ENCODE peak calls at places on chromosomes 16 and 17, in six cellular contexts. D is GM12891, A is ovary, G is A549, H is lower leg skin, L is endothelial cell of umbilical vein. W is an unnamed sample.

GRCh38 chr17:29836643-29837042 is 93.4 kb downstream of the SSH2 start:
- DNase-seq in D (no peak), A (no peak), G (no peak), H (no peak), L (no peak), W (no peak)

GRCh38 chr17:50177983-50178834 is 12.4 kb downstream of the SGCA start:
- DNase-seq in D (peak; percentile 68), A (peak; percentile 84), G (peak; percentile 98), H (no peak), L (peak; percentile 84), W (peak; percentile 50)

GRCh38 chr17:50684612-50685333 is 22.9 kb downstream of the ANKRD40 start:
- DNase-seq in D (no peak), A (no peak), G (peak; percentile 82), H (no peak), L (no peak), W (no peak)

GRCh38 chr16:8935989-8936388 is 27.7 kb downstream of the USP7 start:
- DNase-seq in D (no peak), A (no peak), G (peak; percentile 33), H (no peak), L (no peak), W (peak; percentile 29)

GRCh38 chr17:82320140-82320840 is 2.9 kb upstream of the CD7 start:
- DNase-seq in D (no peak), A (no peak), G (no peak), H (no peak), L (no peak), W (no peak)

GRCh38 chr16:28192811-28193529 is 18.8 kb downstream of the XPO6 start:
- DNase-seq in D (peak; percentile 35), A (no peak), G (no peak), H (peak; percentile 76), L (no peak), W (peak; percentile 25)

GRCh38 chr17:63988741-63989621 is 9.2 kb upstream of the PRR29 start:
- DNase-seq in D (no peak), A (no peak), G (no peak), H (no peak), L (no peak), W (no peak)

GRCh38 chr16:76081936-76082335 is 195.3 kb upstream of the CNTNAP4 start:
- DNase-seq in D (no peak), A (no peak), G (no peak), H (no peak), L (no peak), W (no peak)

GRCh38 chr17:30380106-30380420 is 1.3 kb downstream of the CPD start:
- DNase-seq in D (no peak), A (no peak), G (no peak), H (no peak), L (peak; percentile 15), W (peak; percentile 51)

GRCh38 chr17:55763856-55764255 is 13.0 kb downstream of the PCTP start:
- DNase-seq in D (no peak), A (no peak), G (no peak), H (no peak), L (peak; percentile 71), W (no peak)

GRCh38 chr17:73387746-73388577 is 76.2 kb upstream of the CDC42EP4 start:
- DNase-seq in D (no peak), A (no peak), G (no peak), H (no peak), L (no peak), W (no peak)

GRCh38 chr17:81641825-81642489 is 5.0 kb downstream of the TSPAN10 start:
- DNase-seq in D (no peak), A (no peak), G (peak; percentile 50), H (no peak), L (no peak), W (peak; percentile 28)

GRCh38 chr16:89581861-89582563 is 6.5 kb downstream of the CPNE7 start:
- DNase-seq in D (no peak), A (no peak), G (peak; percentile 43), H (no peak), L (peak; percentile 78), W (no peak)

GRCh38 chr16:9113707-9114106 is 22.3 kb downstream of the HAPSTR1 start:
- DNase-seq in D (no peak), A (no peak), G (no peak), H (no peak), L (no peak), W (no peak)

GRCh38 chr17:31095239-31096105 is 695 bp downstream of the NF1 start:
- DNase-seq in D (peak; percentile 17), A (peak; percentile 77), G (peak; percentile 77), H (peak; percentile 90), L (peak; percentile 47), W (peak; percentile 50)

GRCh38 chr16:68798398-68798797 is 44.9 kb upstream of the TANGO6 start:
- DNase-seq in D (no peak), A (no peak), G (no peak), H (no peak), L (no peak), W (no peak)

GRCh38 chr17:34299918-34300600 is 14.5 kb downstream of the CCL11 start:
- DNase-seq in D (no peak), A (no peak), G (no peak), H (peak; percentile 20), L (peak; percentile 14), W (no peak)

GRCh38 chr17:44599298-44600175 is 42.3 kb downstream of the FZD2 start:
- DNase-seq in D (no peak), A (peak; percentile 94), G (peak; percentile 93), H (no peak), L (peak; percentile 96), W (no peak)

GRCh38 chr17:14301761-14302401 is 1.0 kb downstream of the HS3ST3B1 start:
- DNase-seq in D (no peak), A (peak; percentile 56), G (peak; percentile 29), H (peak; percentile 90), L (peak; percentile 10), W (peak; percentile 39)

GRCh38 chr17:33377837-33378236 is 84.7 kb upstream of the ASIC2 start:
- DNase-seq in D (no peak), A (no peak), G (no peak), H (no peak), L (no peak), W (no peak)

GRCh38 chr16:87834668-87835473 is 34.4 kb downstream of the SLC7A5 start:
- DNase-seq in D (no peak), A (no peak), G (peak; percentile 81), H (no peak), L (no peak), W (peak; percentile 64)

GRCh38 chr17:35766903-35767510 is 6.3 kb downstream of the C17orf50 start:
- DNase-seq in D (no peak), A (no peak), G (peak; percentile 58), H (no peak), L (peak; percentile 60), W (no peak)

GRCh38 chr16:56990407-56991286 is 1.3 kb downstream of the NLRC5 start:
- DNase-seq in D (no peak), A (no peak), G (no peak), H (peak; percentile 56), L (no peak), W (no peak)

GRCh38 chr16:84976644-84977400 is 34.5 kb downstream of the ZDHHC7 start:
- DNase-seq in D (no peak), A (no peak), G (no peak), H (no peak), L (peak; percentile 74), W (no peak)

GRCh38 chr16:61900482-61900881 is 135.8 kb downstream of the CDH8 start:
- DNase-seq in D (no peak), A (no peak), G (peak; percentile 1), H (no peak), L (no peak), W (no peak)

GRCh38 chr16:31187808-31188189 is 7.9 kb downstream of the FUS start:
- DNase-seq in D (no peak), A (no peak), G (no peak), H (no peak), L (no peak), W (no peak)

DNA sequence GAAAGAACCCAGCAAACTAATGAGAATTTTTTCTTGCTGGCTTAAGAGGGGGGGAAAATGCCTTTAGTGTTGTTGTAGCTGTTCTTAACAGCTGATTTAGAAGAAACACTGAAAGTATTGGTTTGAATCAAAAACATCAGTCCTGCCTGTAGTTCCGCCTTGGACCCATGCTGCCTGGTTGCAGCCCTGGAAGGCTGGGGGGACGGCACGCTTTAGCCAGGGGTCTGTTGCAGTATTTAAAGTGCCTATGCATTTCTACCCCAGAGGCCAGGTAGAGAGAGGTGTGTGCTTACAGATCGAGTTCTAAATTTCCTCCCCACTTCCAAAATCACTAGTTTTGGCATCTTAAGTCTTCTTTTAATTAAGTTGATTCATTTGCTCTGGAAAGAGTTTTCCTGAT is 201.9 kb downstream of the CCDC182 start:
- DNase-seq in D (no peak), A (no peak), G (no peak), H (no peak), L (no peak), W (no peak)
- TF ChIP-seq POLR2A in D (no peak), A (no peak), G (no peak), H (no peak), L (no peak), W (no peak)

DNA sequence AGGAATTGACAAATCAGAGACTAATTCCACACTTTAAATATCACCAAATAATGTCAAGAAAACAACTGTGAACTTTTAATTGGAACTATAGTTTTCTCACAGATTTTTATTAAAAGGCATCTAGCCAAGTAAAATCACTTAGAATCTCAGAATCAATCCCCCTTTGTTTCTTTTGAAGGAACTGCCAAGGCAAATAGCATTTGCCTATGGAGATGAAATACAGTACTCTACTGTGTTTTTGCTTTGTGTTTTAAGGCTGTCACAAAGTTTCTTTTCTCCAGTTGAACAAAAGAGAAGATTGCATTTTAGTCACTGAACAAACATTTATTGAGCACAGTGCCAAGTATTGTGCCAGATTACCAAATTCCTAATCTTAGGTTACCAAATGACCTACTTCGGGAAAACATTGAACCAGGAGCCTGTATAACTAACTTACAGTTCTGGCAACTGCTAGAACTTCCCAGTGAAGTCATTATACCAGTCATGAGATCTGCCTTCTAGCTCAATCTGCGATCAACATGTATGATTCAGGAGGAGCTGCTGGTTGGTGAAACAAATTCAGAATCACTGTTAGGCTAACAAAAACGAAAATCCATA is 3.0 kb upstream of the UBB start:
- DNase-seq in D (no peak), A (no peak), G (peak; percentile 68), H (no peak), L (peak; percentile 50), W (peak; percentile 43)
- TF ChIP-seq POLR2A in D (no peak), A (no peak), G (no peak), H (no peak), L (no peak), W (no peak)

GRCh38 chr16:29820271-29820701 is at the start of gene MVP:
- DNase-seq in D (peak; percentile 63), A (peak; percentile 70), G (peak; percentile 56), H (no peak), L (peak; percentile 42), W (peak; percentile 48)
- TF ChIP-seq POLR2A in D (peak; percentile 51), A (peak; percentile 60), G (no peak), H (no peak), L (peak; percentile 49), W (no peak)

GRCh38 chr16:1308977-1309885 is at the start of gene UBE2I:
- DNase-seq in D (peak; percentile 91), A (peak; percentile 98), G (peak; percentile 99), H (peak; percentile 99), L (peak; percentile 99), W (peak; percentile 99)

GRCh38 chr16:1311212-1311737 is 1.8 kb downstream of the UBE2I start:
- DNase-seq in D (no peak), A (no peak), G (no peak), H (no peak), L (peak; percentile 21), W (peak; percentile 55)

GRCh38 chr16:1310832-1311200 is 1.4 kb downstream of the UBE2I start:
- DNase-seq in D (no peak), A (no peak), G (no peak), H (no peak), L (peak; percentile 29), W (peak; percentile 47)

GRCh38 chr16:1311738-1312458 is 2.5 kb downstream of the UBE2I start:
- DNase-seq in D (no peak), A (peak; percentile 57), G (no peak), H (no peak), L (no peak), W (peak; percentile 50)

GRCh38 chr16:1309888-1310831 is 724 bp downstream of the UBE2I start:
- DNase-seq in D (no peak), A (peak; percentile 82), G (no peak), H (peak; percentile 95), L (peak; percentile 43), W (peak; percentile 77)
- TF ChIP-seq POLR2A in D (no peak), A (no peak), G (no peak), H (no peak), L (no peak), W (no peak)